ENCODE peak calls at places on chromosomes 12 and 14, in six cellular contexts. J, I, A, C, H and F are unnamed samples. For H3K4me1, the result is how much of the 10 kb centered on the place peaks cover.

GRCh38 chr12:114656906-114657596 is 26.9 kb downstream of the TBX3 start:
- DNase-seq in J (no peak), A (no peak), H (no peak), I (no peak), C (no peak), F (no peak)

GRCh38 chr12:7075518-7075917 is 15.0 kb downstream of the C1S start:
- DNase-seq in C (no peak), H (no peak), A (no peak), I (no peak), J (no peak), F (no peak)

GRCh38 chr14:92439551-92440344 is 73.8 kb upstream of the RIN3 start:
- DNase-seq in J (no peak), H (no peak), C (no peak), A (no peak), I (no peak), F (no peak)

GRCh38 chr14:104086661-104087461 is 1.4 kb downstream of the ASPG start:
- DNase-seq in I (peak), H (no peak), C (no peak), A (no peak), J (no peak), F (no peak)

GRCh38 chr14:73718742-73719251 is 4.6 kb upstream of the PNMA1 start:
- DNase-seq in I (no peak), J (no peak), A (no peak), C (no peak), H (no peak), F (no peak)

GRCh38 chr14:34258318-34258717 is 203.7 kb downstream of the SPTSSA start:
- DNase-seq in C (no peak), H (no peak), I (no peak), A (peak), J (no peak), F (no peak)

GRCh38 chr12:2957816-2958431 is 1.3 kb upstream of the TEAD4 start:
- DNase-seq in A (no peak), H (no peak), C (no peak), J (no peak), I (no peak), F (no peak)

GRCh38 chr12:22525426-22525825 is 18.9 kb downstream of the C2CD5 start:
- DNase-seq in J (no peak), H (no peak), I (no peak), C (no peak), A (no peak), F (no peak)

GRCh38 chr12:115132145-115132544 is 448.2 kb upstream of the TBX3 start:
- DNase-seq in I (no peak), J (no peak), A (no peak), H (no peak), C (no peak), F (no peak)

GRCh38 chr12:46493352-46494209 is 121.0 kb upstream of the SLC38A2 start:
- DNase-seq in C (no peak), A (peak), I (no peak), J (no peak), H (no peak), F (no peak)

GRCh38 chr12:98698603-98699463 is 53.7 kb downstream of the APAF1 start:
- DNase-seq in H (no peak), C (peak), A (peak), I (peak), J (peak), F (no peak)

GRCh38 chr14:54665938-54666337 is 99.0 kb downstream of the SAMD4A start:
- DNase-seq in A (no peak), C (no peak), H (no peak), J (no peak), I (no peak), F (no peak)

GRCh38 chr12:3154006-3154405 is 76.8 kb downstream of the TSPAN9 start:
- DNase-seq in I (no peak), J (no peak), A (no peak), H (no peak), C (no peak), F (no peak)

GRCh38 chr12:56261503-56262230 is 3.5 kb upstream of the ANKRD52 start:
- DNase-seq in A (peak), H (no peak), C (peak), J (no peak), I (no peak), F (no peak)

GRCh38 chr14:30125322-30125944 is 197.8 kb upstream of the PRKD1 start:
- DNase-seq in A (no peak), J (no peak), H (no peak), I (no peak), C (no peak), F (no peak)

GRCh38 chr12:122788387-122788786 is 14.0 kb downstream of the CCDC62 start:
- DNase-seq in J (no peak), C (no peak), I (no peak), H (no peak), A (no peak), F (no peak)

GRCh38 chr12:100403446-100403845 is 46.6 kb downstream of the SLC17A8 start:
- DNase-seq in A (peak), J (no peak), I (no peak), C (no peak), H (no peak), F (no peak)

GRCh38 chr12:103632554-103633216 is 45.6 kb downstream of the STAB2 start:
- DNase-seq in A (peak), H (peak), C (peak), I (peak), J (no peak), F (no peak)

GRCh38 chr14:51370758-51371386 is 130.8 kb downstream of the TMX1 start:
- DNase-seq in C (no peak), J (no peak), I (no peak), A (no peak), H (no peak), F (no peak)

DNA sequence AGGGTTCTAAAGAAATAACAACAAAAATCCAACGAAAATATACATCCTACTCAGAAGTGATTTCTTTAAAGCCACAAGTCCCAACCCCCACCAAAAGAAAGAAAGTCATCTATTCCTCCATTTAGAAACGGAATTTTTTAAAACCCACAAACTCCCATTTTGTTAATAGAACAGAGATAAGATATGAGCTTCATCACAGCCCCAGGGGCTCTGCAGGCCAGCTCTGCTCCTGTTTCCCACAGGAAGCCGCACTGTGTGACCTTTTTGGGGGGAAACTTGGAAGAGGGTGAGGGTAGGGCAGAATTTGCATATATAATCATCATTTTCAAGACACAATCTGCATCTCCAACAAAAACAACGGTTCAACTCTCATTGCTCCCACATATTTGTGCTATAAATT is 2.8 kb downstream of the FBXL14 start:
- DNase-seq in J (no peak), I (no peak), C (no peak), H (no peak), A (no peak), F (no peak)
- H3K4me1 ChIP-seq in J (half or more), I (under half), C (under half), H (half or more), A (under half), F (under half)

GRCh38 chr12:125256537-125256936 is 191.3 kb downstream of the AACS start:
- DNase-seq in H (no peak), I (no peak), C (no peak), J (no peak), A (no peak), F (no peak)
- H3K4me1 ChIP-seq in H (under half), I (under half), C (under half), J (under half), A (under half), F (under half)

GRCh38 chr12:104674083-104674482 is 217.3 kb downstream of the CHST11 start:
- DNase-seq in J (no peak), C (no peak), I (no peak), A (no peak), H (no peak), F (no peak)
- H3K4me1 ChIP-seq in J (under half), C (half or more), I (under half), A (half or more), H (under half), F (under half)

GRCh38 chr12:124279315-124279714 is 15.6 kb upstream of the RFLNA start:
- DNase-seq in J (no peak), A (no peak), I (no peak), H (no peak), C (no peak), F (no peak)

GRCh38 chr12:124278389-124279101 is 16.3 kb upstream of the RFLNA start:
- DNase-seq in I (no peak), J (no peak), H (no peak), C (no peak), A (no peak), F (no peak)

GRCh38 chr12:124279846-124280360 is 15.0 kb upstream of the RFLNA start:
- DNase-seq in A (no peak), I (no peak), C (no peak), J (no peak), H (no peak), F (no peak)

GRCh38 chr12:124276337-124276736 is 18.6 kb upstream of the RFLNA start:
- DNase-seq in J (no peak), C (no peak), A (no peak), I (no peak), H (no peak), F (no peak)

GRCh38 chr12:124277394-124278222 is 17.3 kb upstream of the RFLNA start:
- DNase-seq in J (no peak), I (no peak), A (peak), H (no peak), C (no peak), F (no peak)
- H3K4me1 ChIP-seq in J (under half), I (under half), A (under half), H (under half), C (under half), F (under half)

DNA sequence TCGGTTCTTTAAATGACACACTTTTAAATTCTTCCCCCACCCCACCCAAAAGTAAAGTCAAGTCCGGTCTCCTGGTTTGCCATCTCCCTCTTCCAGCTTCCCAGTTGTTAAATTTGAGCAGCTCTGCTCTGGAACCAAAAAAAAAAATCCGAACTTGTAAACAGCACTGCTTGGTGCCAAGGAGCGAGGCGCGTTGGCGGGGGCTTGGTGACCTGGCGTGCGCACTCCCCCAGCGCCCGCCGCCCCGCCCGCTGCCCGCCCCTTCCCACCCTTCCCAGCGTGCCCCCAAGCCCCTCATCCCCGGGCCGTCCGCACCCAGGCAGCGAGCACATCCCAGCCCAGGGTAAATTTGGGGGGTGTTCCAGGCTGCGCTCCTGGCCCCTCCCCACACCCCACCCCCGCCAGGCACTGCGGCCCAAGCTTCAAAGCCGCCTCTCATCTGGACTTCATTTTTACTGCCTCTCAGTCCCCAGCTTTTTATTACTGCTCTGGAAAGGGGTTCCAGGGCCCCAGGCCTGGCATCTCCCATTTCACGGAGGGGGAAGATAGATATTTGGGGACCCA is 11.6 kb upstream of the ITGB7 start:
- DNase-seq in I (no peak), J (no peak), H (no peak), C (no peak), A (no peak), F (no peak)
- H3K4me1 ChIP-seq in I (under half), J (half or more), H (half or more), C (under half), A (under half), F (half or more)

DNA sequence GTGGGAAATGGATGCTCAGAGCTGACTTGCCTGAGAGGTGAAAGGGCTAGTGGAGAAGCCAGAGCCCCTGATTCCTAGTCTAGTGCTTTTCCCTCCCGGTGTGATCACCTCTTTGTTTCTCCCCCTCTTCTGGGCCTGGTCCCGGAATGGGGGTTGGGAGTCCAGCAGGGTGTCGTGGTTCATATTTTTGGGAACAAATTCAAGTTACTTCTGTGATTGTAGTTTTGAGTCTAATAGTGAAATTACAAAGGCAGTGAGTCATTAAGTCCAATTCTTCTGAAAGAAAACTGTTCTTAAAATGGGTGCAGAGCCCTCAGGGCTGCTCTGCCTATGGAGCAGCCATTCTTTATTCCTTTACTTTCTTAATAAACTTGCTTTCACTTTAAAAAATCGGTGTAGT is 7.6 kb downstream of the SUSD6 start:
- DNase-seq in A (no peak), J (no peak), I (no peak), H (no peak), C (no peak), F (no peak)
- H3K4me1 ChIP-seq in A (under half), J (half or more), I (half or more), H (half or more), C (under half), F (half or more)